ENCODE peak calls at places on chromosomes 3 and 15, in five cellular contexts. One of them, this sample, is unnamed.
A peak's percentile ranks its signal among the peaks of the same experiment; 100 is the strongest.

GRCh38 chr3:37645801-37646380 is 215.8 kb upstream of the CTDSPL start:
- DNase-seq in Peyer's patch: no peak
- DNase-seq in fibroblast of lung: no peak
- DNase-seq in body of pancreas: no peak
- DNase-seq in Caco-2: no peak
- DNase-seq in this sample: no peak

GRCh38 chr15:57667171-57667924 is 39.2 kb upstream of the POLR2M start:
- DNase-seq in Peyer's patch: no peak
- DNase-seq in fibroblast of lung: peak; percentile 79
- DNase-seq in body of pancreas: peak; percentile 32
- DNase-seq in Caco-2: peak; percentile 65
- DNase-seq in this sample: no peak

GRCh38 chr3:100813828-100814227 is 104.5 kb downstream of the TFG start:
- DNase-seq in Peyer's patch: no peak
- DNase-seq in fibroblast of lung: peak; percentile 7
- DNase-seq in body of pancreas: no peak
- DNase-seq in Caco-2: no peak
- DNase-seq in this sample: no peak

GRCh38 chr3:184241447-184242296 is 7.1 kb downstream of the ALG3 start:
- DNase-seq in Peyer's patch: peak; percentile 79
- DNase-seq in fibroblast of lung: peak; percentile 32
- DNase-seq in body of pancreas: peak; percentile 86
- DNase-seq in Caco-2: peak; percentile 48
- DNase-seq in this sample: peak; percentile 64

GRCh38 chr3:16906679-16907078 is 21.9 kb downstream of the PLCL2 start:
- DNase-seq in Peyer's patch: no peak
- DNase-seq in fibroblast of lung: peak; percentile 64
- DNase-seq in body of pancreas: peak; percentile 45
- DNase-seq in Caco-2: no peak
- DNase-seq in this sample: no peak

GRCh38 chr3:197787412-197787811 is 3.6 kb upstream of the LRCH3 start:
- DNase-seq in Peyer's patch: no peak
- DNase-seq in fibroblast of lung: no peak
- DNase-seq in body of pancreas: no peak
- DNase-seq in Caco-2: peak; percentile 43
- DNase-seq in this sample: no peak

GRCh38 chr15:89587955-89588354 is 12.7 kb downstream of the TICRR start:
- DNase-seq in Peyer's patch: no peak
- DNase-seq in fibroblast of lung: peak; percentile 67
- DNase-seq in body of pancreas: no peak
- DNase-seq in Caco-2: no peak
- DNase-seq in this sample: no peak

GRCh38 chr3:35639251-35640185 is at the start of gene ARPP21:
- DNase-seq in Peyer's patch: peak; percentile 48
- DNase-seq in fibroblast of lung: no peak
- DNase-seq in body of pancreas: peak; percentile 13
- DNase-seq in Caco-2: no peak
- DNase-seq in this sample: peak; percentile 36

GRCh38 chr3:17179381-17180205 is 294.8 kb downstream of the PLCL2 start:
- DNase-seq in Peyer's patch: no peak
- DNase-seq in fibroblast of lung: peak; percentile 70
- DNase-seq in body of pancreas: no peak
- DNase-seq in Caco-2: no peak
- DNase-seq in this sample: no peak

GRCh38 chr3:175526609-175527280 is 667.6 kb downstream of the NAALADL2 start:
- DNase-seq in Peyer's patch: no peak
- DNase-seq in fibroblast of lung: peak; percentile 17
- DNase-seq in body of pancreas: no peak
- DNase-seq in Caco-2: no peak
- DNase-seq in this sample: no peak

GRCh38 chr3:11367116-11367781 is 95.1 kb downstream of the ATG7 start:
- DNase-seq in Peyer's patch: no peak
- DNase-seq in fibroblast of lung: peak; percentile 49
- DNase-seq in body of pancreas: no peak
- DNase-seq in Caco-2: no peak
- DNase-seq in this sample: no peak

GRCh38 chr15:81001180-81002003 is 669 bp downstream of the TLNRD1 start:
- DNase-seq in Peyer's patch: peak; percentile 81
- DNase-seq in fibroblast of lung: peak; percentile 47
- DNase-seq in body of pancreas: peak; percentile 58
- DNase-seq in Caco-2: peak; percentile 59
- DNase-seq in this sample: peak; percentile 78

GRCh38 chr3:19124752-19125151 is 23.6 kb upstream of the KCNH8 start:
- DNase-seq in Peyer's patch: no peak
- DNase-seq in fibroblast of lung: no peak
- DNase-seq in body of pancreas: no peak
- DNase-seq in Caco-2: no peak
- DNase-seq in this sample: no peak

GRCh38 chr3:47347217-47347801 is 33.5 kb upstream of the PTPN23 start:
- DNase-seq in Peyer's patch: no peak
- DNase-seq in fibroblast of lung: peak; percentile 82
- DNase-seq in body of pancreas: no peak
- DNase-seq in Caco-2: no peak
- DNase-seq in this sample: no peak

GRCh38 chr3:179961081-179962078 is 75.4 kb downstream of the PEX5L start:
- DNase-seq in Peyer's patch: no peak
- DNase-seq in fibroblast of lung: no peak
- DNase-seq in body of pancreas: no peak
- DNase-seq in Caco-2: no peak
- DNase-seq in this sample: no peak

GRCh38 chr15:64224508-64224907 is 61.7 kb upstream of the PPIB start:
- DNase-seq in Peyer's patch: no peak
- DNase-seq in fibroblast of lung: peak; percentile 53
- DNase-seq in body of pancreas: peak; percentile 52
- DNase-seq in Caco-2: no peak
- DNase-seq in this sample: no peak

GRCh38 chr3:187491371-187491770 is 123.2 kb downstream of the RTP4 start:
- DNase-seq in Peyer's patch: no peak
- DNase-seq in fibroblast of lung: no peak
- DNase-seq in body of pancreas: no peak
- DNase-seq in Caco-2: no peak
- DNase-seq in this sample: no peak

GRCh38 chr3:10238330-10238995 is 9.8 kb upstream of the TATDN2 start:
- DNase-seq in Peyer's patch: no peak
- DNase-seq in fibroblast of lung: no peak
- DNase-seq in body of pancreas: no peak
- DNase-seq in Caco-2: no peak
- DNase-seq in this sample: no peak

GRCh38 chr3:186825294-186825821 is 17.2 kb upstream of the ADIPOQ start:
- DNase-seq in Peyer's patch: no peak
- DNase-seq in fibroblast of lung: peak; percentile 81
- DNase-seq in body of pancreas: no peak
- DNase-seq in Caco-2: no peak
- DNase-seq in this sample: no peak

GRCh38 chr15:90829942-90830440 is 38.4 kb upstream of the FURIN start:
- DNase-seq in Peyer's patch: no peak
- DNase-seq in fibroblast of lung: no peak
- DNase-seq in body of pancreas: no peak
- DNase-seq in Caco-2: no peak
- DNase-seq in this sample: no peak

GRCh38 chr3:107216711-107217110 is 160.5 kb upstream of the CCDC54 start:
- DNase-seq in Peyer's patch: no peak
- DNase-seq in fibroblast of lung: peak; percentile 99
- DNase-seq in body of pancreas: no peak
- DNase-seq in Caco-2: no peak
- DNase-seq in this sample: no peak

GRCh38 chr3:106635271-106635670 is 742.0 kb upstream of the CCDC54 start:
- DNase-seq in Peyer's patch: no peak
- DNase-seq in fibroblast of lung: peak; percentile 96
- DNase-seq in body of pancreas: no peak
- DNase-seq in Caco-2: no peak
- DNase-seq in this sample: no peak

GRCh38 chr3:108159128-108159527 is 63.1 kb downstream of the IFT57 start:
- DNase-seq in Peyer's patch: no peak
- DNase-seq in fibroblast of lung: peak; percentile 77
- DNase-seq in body of pancreas: no peak
- DNase-seq in Caco-2: no peak
- DNase-seq in this sample: no peak

GRCh38 chr3:168191856-168192255 is 96.1 kb upstream of the GOLIM4 start:
- DNase-seq in Peyer's patch: no peak
- DNase-seq in fibroblast of lung: no peak
- DNase-seq in body of pancreas: no peak
- DNase-seq in Caco-2: no peak
- DNase-seq in this sample: no peak

GRCh38 chr15:55267401-55268053 is 22.1 kb downstream of the RAB27A start:
- DNase-seq in Peyer's patch: no peak
- DNase-seq in fibroblast of lung: peak; percentile 83
- DNase-seq in body of pancreas: peak; percentile 26
- DNase-seq in Caco-2: no peak
- DNase-seq in this sample: no peak

GRCh38 chr15:79133309-79133708 is 42.7 kb upstream of the RASGRF1 start:
- DNase-seq in Peyer's patch: no peak
- DNase-seq in fibroblast of lung: no peak
- DNase-seq in body of pancreas: no peak
- DNase-seq in Caco-2: no peak
- DNase-seq in this sample: no peak

GRCh38 chr15:73573572-73573971 is 59.6 kb downstream of the NPTN start:
- DNase-seq in Peyer's patch: peak; percentile 75
- DNase-seq in fibroblast of lung: peak; percentile 44
- DNase-seq in body of pancreas: no peak
- DNase-seq in Caco-2: no peak
- DNase-seq in this sample: peak; percentile 89

GRCh38 chr3:48655586-48655985 is 7.1 kb downstream of the CELSR3 start:
- DNase-seq in Peyer's patch: no peak
- DNase-seq in fibroblast of lung: no peak
- DNase-seq in body of pancreas: no peak
- DNase-seq in Caco-2: no peak
- DNase-seq in this sample: no peak

GRCh38 chr15:70062321-70062956 is 35.3 kb downstream of the TLE3 start:
- DNase-seq in Peyer's patch: peak; percentile 91
- DNase-seq in fibroblast of lung: peak; percentile 95
- DNase-seq in body of pancreas: peak; percentile 79
- DNase-seq in Caco-2: no peak
- DNase-seq in this sample: no peak

GRCh38 chr3:176839447-176839846 is 357.8 kb downstream of the TBL1XR1 start:
- DNase-seq in Peyer's patch: no peak
- DNase-seq in fibroblast of lung: no peak
- DNase-seq in body of pancreas: no peak
- DNase-seq in Caco-2: no peak
- DNase-seq in this sample: no peak

GRCh38 chr3:66997560-66998074 is 490 bp upstream of the KBTBD8 start:
- DNase-seq in Peyer's patch: no peak
- DNase-seq in fibroblast of lung: peak; percentile 70
- DNase-seq in body of pancreas: no peak
- DNase-seq in Caco-2: no peak
- DNase-seq in this sample: no peak

GRCh38 chr3:17154221-17154620 is 269.5 kb downstream of the PLCL2 start:
- DNase-seq in Peyer's patch: no peak
- DNase-seq in fibroblast of lung: no peak
- DNase-seq in body of pancreas: no peak
- DNase-seq in Caco-2: no peak
- DNase-seq in this sample: no peak

GRCh38 chr3:113746955-113747718 is at the start of gene ATP6V1A:
- DNase-seq in Peyer's patch: peak; percentile 92
- DNase-seq in fibroblast of lung: peak; percentile 7
- DNase-seq in body of pancreas: peak; percentile 73
- DNase-seq in Caco-2: peak; percentile 79
- DNase-seq in this sample: peak; percentile 64

GRCh38 chr3:3170998-3171397 is 8.5 kb downstream of the CRBN start:
- DNase-seq in Peyer's patch: no peak
- DNase-seq in fibroblast of lung: peak; percentile 17
- DNase-seq in body of pancreas: no peak
- DNase-seq in Caco-2: peak; percentile 29
- DNase-seq in this sample: no peak

GRCh38 chr15:96331942-96332853 is 1.7 kb downstream of the NR2F2 start:
- DNase-seq in Peyer's patch: no peak
- DNase-seq in fibroblast of lung: peak; percentile 58
- DNase-seq in body of pancreas: peak; percentile 70
- DNase-seq in Caco-2: peak; percentile 45
- DNase-seq in this sample: no peak
- TF ChIP-seq CTCF in Peyer's patch: no peak
- TF ChIP-seq CTCF in fibroblast of lung: no peak
- TF ChIP-seq CTCF in body of pancreas: no peak
- TF ChIP-seq CTCF in Caco-2: no peak
- TF ChIP-seq CTCF in this sample: no peak

GRCh38 chr15:66779331-66780009 is 77.4 kb downstream of the SMAD6 start:
- DNase-seq in Peyer's patch: peak; percentile 67
- DNase-seq in fibroblast of lung: peak; percentile 31
- DNase-seq in body of pancreas: peak; percentile 48
- DNase-seq in Caco-2: peak; percentile 52
- DNase-seq in this sample: peak; percentile 49
- H3K4me3 ChIP-seq in Peyer's patch: no peak overlapping the region
- H3K4me3 ChIP-seq in fibroblast of lung: no peak overlapping the region
- H3K4me3 ChIP-seq in body of pancreas: no peak overlapping the region
- H3K4me3 ChIP-seq in Caco-2: no peak overlapping the region
- H3K4me3 ChIP-seq in this sample: no peak overlapping the region

DNA sequence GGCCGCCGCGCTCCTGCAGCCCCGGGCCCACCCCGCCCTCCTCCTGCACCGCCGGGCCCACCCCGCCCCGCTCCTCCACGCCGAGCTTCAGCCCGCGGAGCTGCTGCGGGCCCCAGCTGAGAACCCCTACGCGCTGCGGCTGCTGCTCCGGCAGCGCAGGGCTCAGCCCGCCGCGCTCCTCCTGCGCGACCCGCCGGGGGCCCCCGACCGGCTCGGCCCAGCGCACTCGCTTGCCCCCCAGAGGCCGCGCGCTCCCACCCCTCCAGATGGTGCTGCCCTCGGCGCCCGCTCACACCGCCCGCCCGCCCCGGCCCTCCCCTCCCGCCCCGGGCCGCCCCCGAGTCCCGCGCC is 918 bp upstream of the TNK2 start:
- DNase-seq in Peyer's patch: no peak
- DNase-seq in fibroblast of lung: no peak
- DNase-seq in body of pancreas: no peak
- DNase-seq in Caco-2: no peak
- DNase-seq in this sample: no peak
- TF ChIP-seq CTCF in Peyer's patch: no peak
- TF ChIP-seq CTCF in fibroblast of lung: no peak
- TF ChIP-seq CTCF in body of pancreas: no peak
- TF ChIP-seq CTCF in Caco-2: no peak
- TF ChIP-seq CTCF in this sample: peak; percentile 10

GRCh38 chr3:64266065-64266874 is 41.0 kb upstream of the PRICKLE2 start:
- DNase-seq in Peyer's patch: no peak
- DNase-seq in fibroblast of lung: peak; percentile 97
- DNase-seq in body of pancreas: peak; percentile 13
- DNase-seq in Caco-2: peak; percentile 37
- DNase-seq in this sample: no peak
- H3K4me3 ChIP-seq in Peyer's patch: no peak overlapping the region
- H3K4me3 ChIP-seq in fibroblast of lung: peak overlapping the region; percentile 78
- H3K4me3 ChIP-seq in body of pancreas: no peak overlapping the region
- H3K4me3 ChIP-seq in Caco-2: no peak overlapping the region
- H3K4me3 ChIP-seq in this sample: no peak overlapping the region

GRCh38 chr3:144181062-144181461 is 209.4 kb downstream of the DIPK2A start:
- DNase-seq in Peyer's patch: no peak
- DNase-seq in fibroblast of lung: peak; percentile 4
- DNase-seq in body of pancreas: no peak
- DNase-seq in Caco-2: no peak
- DNase-seq in this sample: no peak
- TF ChIP-seq CTCF in Peyer's patch: no peak
- TF ChIP-seq CTCF in fibroblast of lung: no peak
- TF ChIP-seq CTCF in body of pancreas: no peak
- TF ChIP-seq CTCF in Caco-2: no peak
- TF ChIP-seq CTCF in this sample: no peak

GRCh38 chr15:92924216-92924615 is 24.1 kb downstream of the CHD2 start:
- DNase-seq in Peyer's patch: no peak
- DNase-seq in fibroblast of lung: no peak
- DNase-seq in body of pancreas: no peak
- DNase-seq in Caco-2: no peak
- DNase-seq in this sample: no peak
- H3K4me3 ChIP-seq in Peyer's patch: no peak overlapping the region
- H3K4me3 ChIP-seq in fibroblast of lung: no peak overlapping the region
- H3K4me3 ChIP-seq in body of pancreas: no peak overlapping the region
- H3K4me3 ChIP-seq in Caco-2: no peak overlapping the region
- H3K4me3 ChIP-seq in this sample: no peak overlapping the region